ENCODE peak calls at places on chromosomes 11 and 22, in six cellular contexts. One of them, this sample, is unnamed.

GRCh38 chr22:36284171-36284571 is 31.2 kb downstream of the APOL1 start:
- DNase-seq in HepG2: no peak
- DNase-seq in H1: no peak
- DNase-seq in HCT116: no peak
- DNase-seq in SK-N-SH: peak; percentile 16
- DNase-seq in K562: no peak
- DNase-seq in this sample: no peak

GRCh38 chr22:19292262-19293230 is 1.0 kb upstream of the CLTCL1 start:
- DNase-seq in HepG2: no peak
- DNase-seq in H1: no peak
- DNase-seq in HCT116: no peak
- DNase-seq in SK-N-SH: no peak
- DNase-seq in K562: no peak
- DNase-seq in this sample: no peak

GRCh38 chr11:130213143-130213978 is 53.8 kb downstream of the ST14 start:
- DNase-seq in HepG2: peak; percentile 21
- DNase-seq in H1: peak; percentile 96
- DNase-seq in HCT116: peak; percentile 3
- DNase-seq in SK-N-SH: peak; percentile 94
- DNase-seq in K562: peak; percentile 76
- DNase-seq in this sample: peak; percentile 92

GRCh38 chr11:111439905-111440304 is 60.8 kb upstream of the POU2AF1 start:
- DNase-seq in HepG2: no peak
- DNase-seq in H1: no peak
- DNase-seq in HCT116: no peak
- DNase-seq in SK-N-SH: no peak
- DNase-seq in K562: no peak
- DNase-seq in this sample: no peak

GRCh38 chr11:66071326-66071870 is 1.3 kb downstream of the PACS1 start:
- DNase-seq in HepG2: no peak
- DNase-seq in H1: no peak
- DNase-seq in HCT116: no peak
- DNase-seq in SK-N-SH: no peak
- DNase-seq in K562: no peak
- DNase-seq in this sample: no peak

GRCh38 chr22:46752286-46752685 is 10.2 kb upstream of the TBC1D22A start:
- DNase-seq in HepG2: no peak
- DNase-seq in H1: no peak
- DNase-seq in HCT116: no peak
- DNase-seq in SK-N-SH: no peak
- DNase-seq in K562: no peak
- DNase-seq in this sample: no peak

GRCh38 chr11:70650075-70650909 is 252.0 kb downstream of the CTTN start:
- DNase-seq in HepG2: peak; percentile 48
- DNase-seq in H1: peak; percentile 90
- DNase-seq in HCT116: peak; percentile 22
- DNase-seq in SK-N-SH: no peak
- DNase-seq in K562: peak; percentile 71
- DNase-seq in this sample: peak; percentile 93

GRCh38 chr11:90874971-90875370 is 652.1 kb upstream of the CHORDC1 start:
- DNase-seq in HepG2: no peak
- DNase-seq in H1: no peak
- DNase-seq in HCT116: no peak
- DNase-seq in SK-N-SH: no peak
- DNase-seq in K562: no peak
- DNase-seq in this sample: no peak

GRCh38 chr11:114987171-114987760 is 308.9 kb downstream of the NXPE2 start:
- DNase-seq in HepG2: no peak
- DNase-seq in H1: no peak
- DNase-seq in HCT116: no peak
- DNase-seq in SK-N-SH: no peak
- DNase-seq in K562: no peak
- DNase-seq in this sample: no peak

GRCh38 chr11:16741473-16741872 is 3.0 kb downstream of the C11orf58 start:
- DNase-seq in HepG2: no peak
- DNase-seq in H1: no peak
- DNase-seq in HCT116: no peak
- DNase-seq in SK-N-SH: no peak
- DNase-seq in K562: no peak
- DNase-seq in this sample: no peak

GRCh38 chr11:121889168-121889567 is 226.8 kb downstream of the BLID start:
- DNase-seq in HepG2: no peak
- DNase-seq in H1: no peak
- DNase-seq in HCT116: no peak
- DNase-seq in SK-N-SH: no peak
- DNase-seq in K562: no peak
- DNase-seq in this sample: no peak

GRCh38 chr11:95156916-95157568 is 67.4 kb downstream of the ENDOD1 start:
- DNase-seq in HepG2: no peak
- DNase-seq in H1: no peak
- DNase-seq in HCT116: no peak
- DNase-seq in SK-N-SH: no peak
- DNase-seq in K562: no peak
- DNase-seq in this sample: no peak

GRCh38 chr22:32733900-32734299 is 67.6 kb upstream of the TIMP3 start:
- DNase-seq in HepG2: no peak
- DNase-seq in H1: no peak
- DNase-seq in HCT116: no peak
- DNase-seq in SK-N-SH: no peak
- DNase-seq in K562: no peak
- DNase-seq in this sample: no peak

GRCh38 chr22:23240639-23241389 is 60.5 kb downstream of the BCR start:
- DNase-seq in HepG2: no peak
- DNase-seq in H1: no peak
- DNase-seq in HCT116: no peak
- DNase-seq in SK-N-SH: peak; percentile 57
- DNase-seq in K562: peak; percentile 67
- DNase-seq in this sample: peak; percentile 45

GRCh38 chr22:32590556-32590955 is 115.9 kb downstream of the FBXO7 start:
- DNase-seq in HepG2: no peak
- DNase-seq in H1: no peak
- DNase-seq in HCT116: no peak
- DNase-seq in SK-N-SH: no peak
- DNase-seq in K562: no peak
- DNase-seq in this sample: no peak

GRCh38 chr11:77113382-77114088 is 10.9 kb downstream of the OMP start:
- DNase-seq in HepG2: no peak
- DNase-seq in H1: peak; percentile 75
- DNase-seq in HCT116: no peak
- DNase-seq in SK-N-SH: peak; percentile 74
- DNase-seq in K562: peak; percentile 58
- DNase-seq in this sample: peak; percentile 69

GRCh38 chr11:5989203-5989602 is 2.4 kb upstream of the OR52L1 start:
- DNase-seq in HepG2: no peak
- DNase-seq in H1: no peak
- DNase-seq in HCT116: no peak
- DNase-seq in SK-N-SH: no peak
- DNase-seq in K562: no peak
- DNase-seq in this sample: peak; percentile 2

GRCh38 chr11:40384991-40385390 is 1074.5 kb downstream of the LRRC4C start:
- DNase-seq in HepG2: no peak
- DNase-seq in H1: no peak
- DNase-seq in HCT116: no peak
- DNase-seq in SK-N-SH: no peak
- DNase-seq in K562: no peak
- DNase-seq in this sample: no peak

GRCh38 chr22:32999039-32999861 is 58.9 kb downstream of the SYN3 start:
- DNase-seq in HepG2: no peak
- DNase-seq in H1: peak; percentile 17
- DNase-seq in HCT116: no peak
- DNase-seq in SK-N-SH: no peak
- DNase-seq in K562: no peak
- DNase-seq in this sample: no peak

GRCh38 chr11:93704237-93704636 is 37.1 kb downstream of the TAF1D start:
- DNase-seq in HepG2: peak; percentile 4
- DNase-seq in H1: no peak
- DNase-seq in HCT116: no peak
- DNase-seq in SK-N-SH: no peak
- DNase-seq in K562: peak; percentile 20
- DNase-seq in this sample: no peak

GRCh38 chr22:31295831-31296230 is 3.5 kb upstream of the PIK3IP1 start:
- DNase-seq in HepG2: no peak
- DNase-seq in H1: no peak
- DNase-seq in HCT116: no peak
- DNase-seq in SK-N-SH: no peak
- DNase-seq in K562: peak; percentile 40
- DNase-seq in this sample: no peak
- TF ChIP-seq JUND in HepG2: no peak
- TF ChIP-seq JUND in H1: no peak
- TF ChIP-seq JUND in HCT116: peak; percentile 9
- TF ChIP-seq JUND in SK-N-SH: peak; percentile 31
- TF ChIP-seq JUND in K562: peak; percentile 44
- TF ChIP-seq JUND in this sample: no peak

GRCh38 chr11:68550485-68550817 is 89.9 kb downstream of the PPP6R3 start:
- DNase-seq in HepG2: no peak
- DNase-seq in H1: no peak
- DNase-seq in HCT116: no peak
- DNase-seq in SK-N-SH: no peak
- DNase-seq in K562: no peak
- DNase-seq in this sample: no peak
- TF ChIP-seq JUND in HepG2: no peak
- TF ChIP-seq JUND in H1: no peak
- TF ChIP-seq JUND in HCT116: no peak
- TF ChIP-seq JUND in SK-N-SH: no peak
- TF ChIP-seq JUND in K562: no peak
- TF ChIP-seq JUND in this sample: no peak

GRCh38 chr11:29448246-29448877 is 568.5 kb downstream of the KCNA4 start:
- DNase-seq in HepG2: no peak
- DNase-seq in H1: no peak
- DNase-seq in HCT116: peak; percentile 2
- DNase-seq in SK-N-SH: no peak
- DNase-seq in K562: no peak
- DNase-seq in this sample: peak; percentile 33

GRCh38 chr11:29452131-29452530 is 564.7 kb downstream of the KCNA4 start:
- DNase-seq in HepG2: no peak
- DNase-seq in H1: no peak
- DNase-seq in HCT116: no peak
- DNase-seq in SK-N-SH: no peak
- DNase-seq in K562: no peak
- DNase-seq in this sample: no peak

GRCh38 chr11:29446132-29446531 is 570.7 kb downstream of the KCNA4 start:
- DNase-seq in HepG2: no peak
- DNase-seq in H1: no peak
- DNase-seq in HCT116: no peak
- DNase-seq in SK-N-SH: no peak
- DNase-seq in K562: no peak
- DNase-seq in this sample: no peak

GRCh38 chr11:29447821-29448220 is 569.0 kb downstream of the KCNA4 start:
- DNase-seq in HepG2: no peak
- DNase-seq in H1: no peak
- DNase-seq in HCT116: no peak
- DNase-seq in SK-N-SH: no peak
- DNase-seq in K562: no peak
- DNase-seq in this sample: no peak

DNA sequence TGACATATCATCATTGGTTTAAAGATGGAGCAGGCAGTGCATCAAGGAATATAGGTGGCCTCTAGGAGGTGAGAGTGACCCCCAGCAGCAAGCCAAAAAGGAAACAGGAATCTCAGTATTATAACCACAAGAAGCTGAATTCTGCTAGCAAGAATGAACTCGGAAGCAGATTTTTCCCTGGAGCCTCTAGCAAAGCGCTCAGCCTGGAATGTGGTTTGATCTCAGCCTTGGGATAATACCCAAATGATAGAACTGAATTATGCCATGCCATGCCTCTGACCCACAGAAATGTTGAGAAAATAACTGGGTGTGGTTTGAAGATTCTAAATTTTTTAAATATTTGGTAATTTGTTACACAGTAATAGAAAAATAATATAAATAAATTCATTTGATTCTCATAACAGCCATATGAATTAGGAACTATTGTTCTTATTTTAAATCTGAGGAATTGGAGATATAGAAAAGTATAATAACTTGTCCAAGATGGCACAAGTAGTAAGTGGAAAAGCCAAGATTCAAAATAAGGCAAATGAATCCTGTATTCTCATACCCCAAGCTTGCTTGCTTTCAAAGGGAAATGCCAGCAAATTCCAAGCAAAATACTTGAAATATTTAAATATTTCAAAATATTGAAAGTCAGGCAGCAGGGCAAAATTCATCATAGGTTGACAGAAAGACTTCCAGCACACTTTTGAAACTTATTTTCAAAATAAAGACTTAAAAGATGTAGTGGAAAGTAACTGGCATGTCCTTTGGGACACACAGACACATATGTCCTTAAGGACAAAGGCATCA is 567.4 kb downstream of the KCNA4 start:
- DNase-seq in HepG2: no peak
- DNase-seq in H1: no peak
- DNase-seq in HCT116: no peak
- DNase-seq in SK-N-SH: no peak
- DNase-seq in K562: no peak
- DNase-seq in this sample: no peak
- TF ChIP-seq JUND in HepG2: no peak
- TF ChIP-seq JUND in H1: no peak
- TF ChIP-seq JUND in HCT116: no peak
- TF ChIP-seq JUND in SK-N-SH: no peak
- TF ChIP-seq JUND in K562: no peak
- TF ChIP-seq JUND in this sample: no peak

DNA sequence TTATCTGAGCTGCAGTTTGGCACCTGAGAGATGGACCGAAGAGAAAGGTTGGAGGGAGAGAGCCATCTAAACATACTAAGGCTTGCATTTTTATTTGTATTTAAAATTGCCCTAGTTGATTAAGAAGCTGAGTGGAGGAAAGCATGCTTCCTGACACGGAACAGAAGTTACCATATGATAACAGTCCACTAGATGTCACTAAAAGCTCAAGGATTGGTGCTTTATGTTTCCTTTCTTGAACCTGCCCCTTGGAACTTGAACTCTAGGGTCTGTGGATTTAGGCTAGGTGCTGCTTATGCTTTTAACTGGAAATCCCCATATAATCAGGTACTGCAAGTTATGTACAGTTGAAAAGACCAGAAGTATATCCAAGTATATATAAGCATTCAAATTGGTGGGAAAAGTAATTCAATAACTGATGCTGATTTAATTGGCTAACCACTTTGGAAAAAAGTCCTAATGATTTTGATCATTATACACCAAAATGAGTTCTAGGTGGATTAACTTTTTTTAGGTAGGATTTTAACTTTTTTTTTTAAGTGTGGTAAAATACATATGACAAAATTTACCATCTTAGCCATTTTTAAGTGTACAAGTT is 9.5 kb downstream of the RBMXL2 start:
- DNase-seq in HepG2: peak; percentile 49
- DNase-seq in H1: no peak
- DNase-seq in HCT116: peak; percentile 50
- DNase-seq in SK-N-SH: peak; percentile 55
- DNase-seq in K562: peak; percentile 67
- DNase-seq in this sample: peak; percentile 65
- TF ChIP-seq JUND in HepG2: no peak
- TF ChIP-seq JUND in H1: no peak
- TF ChIP-seq JUND in HCT116: no peak
- TF ChIP-seq JUND in SK-N-SH: no peak
- TF ChIP-seq JUND in K562: no peak
- TF ChIP-seq JUND in this sample: no peak

GRCh38 chr11:19453893-19454292 is 213.1 kb upstream of the E2F8 start:
- DNase-seq in HepG2: no peak
- DNase-seq in H1: no peak
- DNase-seq in HCT116: no peak
- DNase-seq in SK-N-SH: no peak
- DNase-seq in K562: no peak
- DNase-seq in this sample: no peak
- TF ChIP-seq JUND in HepG2: no peak
- TF ChIP-seq JUND in H1: no peak
- TF ChIP-seq JUND in HCT116: no peak
- TF ChIP-seq JUND in SK-N-SH: no peak
- TF ChIP-seq JUND in K562: no peak
- TF ChIP-seq JUND in this sample: no peak

This sample was measured in T47D.